ENCODE peak calls at places on chromosomes 11 and 22, in nine cellular contexts. O, A, Z, T, W, X, U, S and Q are unnamed samples.
A peak's percentile ranks its signal among the peaks of the same experiment; 100 is the strongest.

GRCh38 chr11:31798057-31799035 is 12.8 kb downstream of the PAX6 start:
- DNase-seq in W (no peak), X (no peak), S (no peak), T (no peak), U (no peak), O (no peak), Z (no peak), A (no peak), Q (peak; percentile 81)

GRCh38 chr11:94183886-94184264 is 55.2 kb downstream of the PANX1 start:
- DNase-seq in X (peak; percentile 62), S (peak; percentile 62), Z (peak; percentile 70), O (peak; percentile 64), A (no peak), T (peak; percentile 80), U (peak; percentile 72), W (peak; percentile 78), Q (no peak)

GRCh38 chr11:97451441-97451840 is 1061.6 kb downstream of the JRKL start:
- DNase-seq in A (no peak), O (no peak), U (no peak), Z (no peak), X (no peak), W (no peak), T (no peak), S (no peak), Q (no peak)

GRCh38 chr22:35643991-35644390 is 4.3 kb upstream of the APOL6 start:
- DNase-seq in X (no peak), T (no peak), S (no peak), U (no peak), A (no peak), O (no peak), Z (no peak), W (no peak), Q (peak; percentile 51)

GRCh38 chr22:38830026-38830844 is 13.6 kb downstream of the NPTXR start:
- DNase-seq in W (no peak), U (no peak), X (no peak), Z (no peak), A (no peak), T (no peak), O (no peak), S (no peak), Q (no peak)

GRCh38 chr11:71183878-71184277 is 68.5 kb downstream of the SHANK2 start:
- DNase-seq in S (no peak), Z (no peak), W (no peak), O (no peak), A (no peak), X (no peak), U (no peak), T (peak; percentile 5), Q (no peak)

GRCh38 chr11:61022311-61023085 is 51.0 kb downstream of the CD6 start:
- DNase-seq in X (no peak), A (no peak), S (no peak), U (no peak), T (no peak), O (no peak), W (no peak), Z (no peak), Q (no peak)

GRCh38 chr22:21951931-21952465 is 650 bp downstream of the PPM1F start:
- DNase-seq in A (no peak), Z (peak; percentile 36), U (peak; percentile 68), S (peak; percentile 39), O (peak; percentile 40), W (peak; percentile 48), T (peak; percentile 59), X (peak; percentile 53), Q (no peak)

GRCh38 chr11:118792642-118793124 is 1.7 kb upstream of the DDX6 start:
- DNase-seq in Z (peak; percentile 94), O (peak; percentile 49), W (peak; percentile 91), A (peak; percentile 30), T (peak; percentile 87), U (peak; percentile 58), X (peak; percentile 46), S (peak; percentile 90), Q (no peak)

GRCh38 chr11:111297696-111298095 is 650 bp upstream of the POU2AF3 start:
- DNase-seq in Z (no peak), W (no peak), X (no peak), A (no peak), U (no peak), T (no peak), O (no peak), S (no peak), Q (no peak)

GRCh38 chr11:5625281-5625680 is 480 bp downstream of the TRIM34 start:
- DNase-seq in A (no peak), U (no peak), S (no peak), W (no peak), O (no peak), T (no peak), Z (no peak), X (no peak), Q (no peak)

GRCh38 chr22:49018601-49019000 is 809.1 kb downstream of the BRD1 start:
- DNase-seq in O (no peak), A (no peak), T (no peak), X (peak; percentile 3), S (no peak), U (peak; percentile 4), Z (no peak), W (no peak), Q (peak; percentile 81)

GRCh38 chr11:131154329-131154728 is 216.1 kb upstream of the NTM start:
- DNase-seq in T (no peak), O (no peak), U (no peak), S (no peak), Z (no peak), A (no peak), X (no peak), W (no peak), Q (no peak)

DNA sequence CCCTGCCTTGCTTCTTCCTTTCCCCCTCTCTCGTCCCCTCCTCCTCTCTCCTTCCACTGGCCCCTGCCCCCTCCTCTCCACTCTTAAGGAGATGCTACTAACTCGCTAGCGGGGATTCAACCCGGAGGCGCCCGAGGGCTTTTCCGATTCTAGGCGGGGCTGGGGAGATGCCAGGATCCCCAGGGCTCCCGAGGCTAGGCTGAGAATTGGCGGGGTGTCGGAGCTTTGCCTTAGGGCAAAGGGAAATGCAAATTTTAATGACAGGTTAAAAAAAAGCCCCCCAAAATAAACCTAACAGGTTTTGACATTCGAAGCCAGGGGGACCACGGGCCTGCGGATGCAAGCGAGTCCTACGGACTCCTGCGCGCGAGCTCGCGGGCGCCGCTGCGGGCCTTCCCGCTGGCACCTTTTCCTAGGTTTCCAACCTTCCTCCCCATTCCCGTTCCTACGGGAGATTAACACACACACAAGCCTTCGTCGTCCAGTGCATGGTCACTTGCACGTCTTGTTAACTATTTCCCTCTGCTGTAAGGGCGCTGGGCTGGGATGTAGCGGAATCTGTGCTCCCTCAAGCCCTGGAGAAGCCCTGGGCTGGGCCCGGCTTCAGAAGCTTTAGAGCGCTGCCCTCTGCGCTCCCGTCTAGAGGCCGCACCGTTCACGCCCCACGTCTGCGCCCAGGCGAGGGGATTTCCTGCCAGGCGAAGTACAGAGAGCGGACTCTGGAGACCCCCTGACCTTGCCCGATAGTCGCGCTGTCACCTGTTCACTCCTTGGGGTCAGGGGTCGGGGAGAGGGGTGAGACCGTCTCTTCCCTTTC is 725 bp upstream of the ALX4 start:
- DNase-seq in Z (no peak), X (no peak), T (no peak), U (no peak), A (no peak), W (no peak), O (no peak), S (no peak), Q (no peak)
- TF ChIP-seq CTCF in Z (no peak), X (no peak), T (no peak), U (no peak), A (no peak), W (no peak), O (no peak), S (no peak), Q (no peak)

GRCh38 chr11:77590194-77590591 is 440 bp downstream of the AQP11 start:
- DNase-seq in W (peak; percentile 42), O (peak; percentile 19), S (peak; percentile 59), X (peak; percentile 73), U (peak; percentile 77), T (peak; percentile 56), A (no peak), Z (peak; percentile 46), Q (no peak)
- TF ChIP-seq CTCF in W (no peak), O (no peak), S (no peak), X (no peak), U (no peak), T (no peak), A (no peak), Z (no peak), Q (no peak)

GRCh38 chr11:69013009-69013951 is at the start of gene MRGPRF:
- DNase-seq in T (peak; percentile 62), X (peak; percentile 95), U (peak; percentile 60), W (peak; percentile 68), O (peak; percentile 92), Z (peak; percentile 97), A (peak; percentile 91), S (peak; percentile 89), Q (peak; percentile 90)
- TF ChIP-seq CTCF in T (peak; percentile 25), X (peak; percentile 63), U (peak; percentile 39), W (peak; percentile 58), O (peak; percentile 55), Z (peak; percentile 81), A (peak; percentile 72), S (peak; percentile 60), Q (peak; percentile 68)

GRCh38 chr11:1306186-1307162 is 3.0 kb downstream of the TOLLIP start:
- DNase-seq in T (no peak), X (no peak), S (no peak), O (no peak), A (no peak), U (no peak), Z (no peak), W (no peak), Q (no peak)

GRCh38 chr11:1308745-1309497 is 511 bp downstream of the TOLLIP start:
- DNase-seq in U (no peak), Z (peak; percentile 22), S (peak; percentile 20), X (no peak), W (peak; percentile 10), O (no peak), T (no peak), A (no peak), Q (no peak)

GRCh38 chr11:1307163-1307870 is 2.1 kb downstream of the TOLLIP start:
- DNase-seq in U (no peak), W (no peak), O (no peak), A (no peak), S (no peak), X (no peak), Z (no peak), T (no peak), Q (peak; percentile 73)

GRCh38 chr11:1309498-1310314 is at the start of gene TOLLIP:
- DNase-seq in T (peak; percentile 96), W (peak; percentile 90), X (peak; percentile 98), A (peak; percentile 72), S (peak; percentile 86), U (peak; percentile 95), O (peak; percentile 96), Z (peak; percentile 91), Q (peak; percentile 99)

DNA sequence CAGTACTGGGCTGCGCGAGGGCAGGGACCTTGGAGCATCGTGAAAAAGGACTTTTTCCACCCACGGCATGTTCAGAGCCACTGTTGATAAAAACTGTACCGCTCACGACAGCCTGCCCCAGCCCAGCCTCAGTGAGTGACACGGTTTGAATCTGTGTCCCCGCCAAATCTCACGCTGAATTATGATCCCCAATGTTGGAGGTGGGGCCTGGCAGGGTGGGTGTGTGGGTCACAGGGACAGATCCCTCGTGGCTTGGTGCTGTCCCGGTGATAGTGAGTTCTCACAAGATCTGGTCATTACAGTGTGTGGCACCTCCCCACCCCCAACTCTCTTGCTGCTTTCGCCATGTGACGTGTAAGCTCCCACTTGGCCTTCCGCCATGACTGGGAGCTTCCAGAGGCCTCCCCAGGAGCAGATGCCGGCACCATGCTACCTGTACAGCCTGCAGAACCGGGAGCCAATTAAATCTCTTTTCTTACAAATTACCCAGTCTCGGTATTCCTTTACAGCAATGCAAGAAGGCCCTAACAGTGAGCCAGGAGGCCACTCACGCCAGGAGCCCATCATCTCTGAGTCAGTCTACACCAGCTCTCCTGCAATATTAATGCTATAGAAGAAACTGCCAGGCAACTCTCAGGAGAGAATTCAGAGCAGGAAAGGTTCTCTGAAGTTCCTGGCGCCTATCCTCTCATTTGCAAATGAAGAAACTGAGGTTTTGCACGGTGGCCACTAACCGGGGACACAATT is 1.3 kb downstream of the TOLLIP start:
- DNase-seq in X (no peak), W (peak; percentile 48), T (peak; percentile 81), U (no peak), Z (no peak), O (no peak), S (peak; percentile 72), A (no peak), Q (peak; percentile 71)
- TF ChIP-seq CTCF in X (no peak), W (no peak), T (no peak), U (no peak), Z (no peak), O (no peak), S (no peak), A (no peak), Q (no peak)